ENCODE peak calls at places on chromosomes 5 and 9, in four cellular contexts. E, D, U and Q are unnamed samples.

GRCh38 chr9:129964901-129965734 is 77.9 kb downstream of the FNBP1 start:
- DNase-seq in E (no peak), U (no peak), D (no peak), Q (no peak)

GRCh38 chr9:134059188-134059641 is 8.6 kb downstream of the BRD3 start:
- DNase-seq in D (no peak), U (no peak), E (no peak), Q (no peak)

GRCh38 chr9:78295177-78295575 is 1.7 kb upstream of the PSAT1 start:
- DNase-seq in E (no peak), D (no peak), U (no peak), Q (no peak)

GRCh38 chr5:143987751-143988560 is 176.0 kb downstream of the HMHB1 start:
- DNase-seq in D (no peak), E (no peak), U (no peak), Q (no peak)

GRCh38 chr5:160020969-160021368 is 12.0 kb downstream of the TTC1 start:
- DNase-seq in E (no peak), U (no peak), D (no peak), Q (no peak)

GRCh38 chr9:107174441-107174840 is 108.6 kb upstream of the RAD23B start:
- DNase-seq in U (no peak), D (no peak), E (no peak), Q (no peak)

GRCh38 chr5:67003373-67003905 is 193.2 kb downstream of the CD180 start:
- DNase-seq in E (no peak), D (no peak), U (no peak), Q (no peak)

GRCh38 chr5:10607023-10607665 is 43.3 kb downstream of the ANKRD33B start:
- DNase-seq in E (peak), D (peak), U (no peak), Q (peak)

GRCh38 chr5:115465416-115465815 is 79.2 kb downstream of the FEM1C start:
- DNase-seq in D (no peak), U (no peak), E (no peak), Q (no peak)

GRCh38 chr9:88969646-88970373 is 21.5 kb upstream of the S1PR3 start:
- DNase-seq in E (no peak), U (no peak), D (no peak), Q (no peak)

GRCh38 chr5:132055808-132056609 is 4.4 kb upstream of the IL3 start:
- DNase-seq in E (no peak), U (no peak), D (no peak), Q (no peak)

GRCh38 chr5:65142511-65143011 is 339.2 kb downstream of the ADAMTS6 start:
- DNase-seq in D (no peak), E (peak), U (no peak), Q (no peak)

GRCh38 chr9:83544002-83544698 is 5.9 kb upstream of the FRMD3 start:
- DNase-seq in U (peak), E (peak), D (peak), Q (no peak)

GRCh38 chr9:27408523-27408922 is 111.6 kb upstream of the EQTN start:
- DNase-seq in D (no peak), U (no peak), E (no peak), Q (no peak)

GRCh38 chr5:180461303-180461702 is 32.9 kb upstream of the CNOT6 start:
- DNase-seq in U (no peak), E (no peak), D (no peak), Q (no peak)

GRCh38 chr5:56126487-56127179 is 106.5 kb downstream of the ANKRD55 start:
- DNase-seq in E (no peak), U (no peak), D (no peak), Q (no peak)

GRCh38 chr9:113343732-113344231 is 3.7 kb upstream of the WDR31 start:
- DNase-seq in D (no peak), E (no peak), U (peak), Q (no peak)

GRCh38 chr9:121609845-121610637 is 41.4 kb upstream of the DAB2IP start:
- DNase-seq in D (no peak), E (no peak), U (peak), Q (no peak)

GRCh38 chr9:121610638-121610953 is 40.8 kb upstream of the DAB2IP start:
- DNase-seq in D (no peak), E (no peak), U (no peak), Q (no peak)

GRCh38 chr9:121612511-121612998 is 38.9 kb upstream of the DAB2IP start:
- DNase-seq in U (no peak), E (peak), D (no peak), Q (no peak)

GRCh38 chr9:121616356-121616755 is 35.1 kb upstream of the DAB2IP start:
- DNase-seq in E (no peak), D (no peak), U (no peak), Q (no peak)

DNA sequence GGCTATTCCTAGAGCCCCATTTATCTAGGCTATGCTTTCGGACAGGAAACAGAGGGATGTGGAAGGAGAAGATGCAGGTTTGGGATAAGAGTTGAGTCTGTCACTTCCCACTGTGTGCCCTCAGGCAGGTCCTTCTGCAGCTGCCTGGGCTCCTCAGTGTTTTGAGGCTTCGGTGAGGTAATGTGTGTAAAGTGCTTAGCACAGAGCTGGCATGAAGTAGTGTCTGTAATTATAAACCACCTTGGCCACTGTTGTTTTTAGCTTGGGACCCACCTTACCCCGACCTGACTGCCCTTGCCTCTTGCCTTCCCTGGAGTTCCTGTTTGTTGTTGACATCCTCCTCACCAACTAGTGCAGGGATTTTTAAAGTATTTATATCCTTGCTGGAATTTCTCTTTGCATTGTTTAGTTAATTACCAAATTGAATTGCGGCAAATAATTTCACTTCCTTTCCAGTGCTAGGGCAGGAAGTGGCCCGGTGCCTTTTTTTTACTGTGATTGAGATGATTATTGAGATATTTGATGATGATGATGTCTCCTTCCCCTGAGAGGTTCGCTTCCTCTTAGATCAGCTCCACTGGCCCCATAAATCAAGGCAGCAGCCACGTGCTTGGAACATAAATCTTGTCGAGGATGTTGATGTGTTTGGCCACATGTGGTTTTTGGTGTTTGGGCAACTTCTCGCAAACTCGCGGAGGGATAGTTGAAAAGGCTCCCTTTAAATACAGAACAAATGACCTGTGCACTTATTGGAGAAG is 38.2 kb upstream of the DAB2IP start:
- DNase-seq in E (no peak), U (no peak), D (no peak), Q (no peak)
- TF ChIP-seq ELF4 in E (no peak), U (no peak), D (no peak), Q (no peak)

GRCh38 chr9:112074250-112075008 is 100.7 kb downstream of the SUSD1 start:
- DNase-seq in D (no peak), U (peak), E (peak), Q (peak)

GRCh38 chr9:112078432-112078831 is 96.7 kb downstream of the SUSD1 start:
- DNase-seq in E (no peak), U (no peak), D (no peak), Q (no peak)

GRCh38 chr9:112076814-112077213 is 98.3 kb downstream of the SUSD1 start:
- DNase-seq in E (no peak), D (no peak), U (no peak), Q (no peak)

GRCh38 chr9:112072721-112073553 is 102.2 kb downstream of the SUSD1 start:
- DNase-seq in U (no peak), E (no peak), D (peak), Q (no peak)

DNA sequence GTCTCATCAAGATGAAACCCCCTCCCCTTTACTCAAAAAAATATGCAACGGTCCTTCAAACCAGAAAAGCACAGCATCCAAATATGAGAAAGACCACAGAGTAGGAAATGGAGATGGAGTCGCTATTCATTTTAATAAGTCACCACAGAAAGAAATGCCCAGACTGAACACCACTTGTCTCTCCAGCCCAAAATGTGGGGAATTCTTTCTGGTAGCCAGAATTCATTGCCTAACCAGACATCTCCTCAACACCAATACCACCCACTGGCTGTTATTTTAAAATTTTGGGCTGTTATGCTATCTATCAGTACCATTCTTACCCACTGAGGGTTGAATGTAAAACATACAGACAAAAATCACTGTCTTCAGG is 100.1 kb downstream of the SUSD1 start:
- DNase-seq in E (no peak), D (no peak), U (no peak), Q (no peak)
- TF ChIP-seq ELF4 in E (no peak), D (no peak), U (no peak), Q (no peak)

DNA sequence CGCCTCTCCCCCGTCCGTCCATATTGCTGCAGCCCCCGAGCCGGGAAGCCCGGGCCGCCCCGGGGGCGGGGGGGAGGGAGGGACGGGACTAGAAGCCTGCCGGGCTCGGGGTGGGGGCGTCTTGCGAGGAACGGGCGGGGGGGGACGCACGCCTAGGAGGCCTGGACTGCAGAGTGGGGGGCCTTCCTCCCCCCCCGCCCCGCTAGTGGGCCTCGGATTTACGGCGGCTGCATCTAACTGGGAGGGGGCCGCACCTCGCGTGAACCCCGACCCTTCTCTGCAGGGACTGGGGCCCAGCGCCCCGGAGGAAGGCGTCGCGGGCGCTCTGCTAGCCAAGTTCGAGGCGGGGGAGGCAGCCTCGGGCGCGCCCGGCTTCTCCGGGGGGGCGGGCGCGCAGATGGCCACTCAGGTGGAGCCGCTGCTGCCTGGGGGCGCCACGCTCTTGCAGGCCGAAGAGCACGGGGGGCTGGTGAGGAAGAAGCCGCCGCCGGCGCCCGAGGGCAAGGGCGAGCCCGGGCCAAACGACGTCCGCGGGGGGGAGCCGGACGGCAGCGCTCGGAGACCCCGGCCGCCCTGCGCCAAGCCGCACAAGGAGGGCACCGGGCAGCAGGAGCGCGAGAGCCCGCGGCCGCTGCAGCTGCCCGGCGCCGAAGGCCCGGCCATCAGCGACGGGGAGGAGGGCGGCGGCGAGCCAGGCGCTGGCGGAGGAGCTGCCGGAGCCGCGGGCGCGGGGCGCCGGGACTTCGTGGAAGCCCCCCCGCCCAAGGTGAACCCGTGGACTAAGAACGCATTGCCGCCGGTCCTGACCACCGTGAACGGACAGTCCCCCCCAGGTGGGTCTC is at the start of gene LARP1:
- DNase-seq in D (no peak), E (no peak), U (no peak), Q (no peak)
- TF ChIP-seq ELF4 in D (no peak), E (no peak), U (no peak), Q (peak)

DNA sequence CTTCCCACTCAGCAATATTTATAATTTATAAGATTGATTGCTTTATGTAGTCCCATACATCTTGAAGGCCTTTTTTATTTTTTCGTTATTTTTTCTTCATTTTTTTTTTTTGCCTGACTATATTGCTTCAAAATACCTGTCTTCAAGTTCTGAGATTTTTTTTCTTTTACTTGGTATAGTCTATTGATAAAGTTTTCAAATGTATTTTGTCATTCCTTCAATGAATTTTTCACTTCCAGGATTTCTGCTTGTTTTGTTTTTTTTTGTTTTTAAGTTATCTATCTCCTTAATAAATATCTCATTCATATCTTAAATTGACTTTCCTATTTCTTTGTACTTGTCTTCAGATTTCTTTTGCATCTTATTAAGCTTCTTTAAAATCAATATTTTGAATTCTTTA is 905.6 kb upstream of the CDH6 start:
- DNase-seq in E (no peak), U (no peak), D (no peak), Q (no peak)
- TF ChIP-seq ELF4 in E (no peak), U (no peak), D (no peak), Q (no peak)

DNA sequence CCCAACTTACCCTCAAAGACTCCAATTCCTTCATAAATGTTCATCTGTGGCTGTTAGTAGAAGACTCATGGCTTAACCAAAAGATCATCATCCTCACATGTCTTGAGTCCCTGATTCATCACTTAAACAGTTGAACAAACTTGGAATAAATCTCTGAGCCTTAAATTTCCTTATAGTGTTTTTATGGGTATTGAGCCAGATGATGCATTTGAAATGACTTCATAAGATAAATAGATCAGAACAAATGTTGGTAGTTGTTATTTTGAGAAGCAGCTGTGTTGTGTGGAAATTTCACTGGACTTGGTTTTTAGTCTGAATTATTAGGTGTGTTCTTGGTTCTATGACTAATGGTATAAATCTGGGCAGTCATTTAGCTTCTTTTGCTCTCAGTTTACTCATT is 236.2 kb downstream of the NNT start:
- DNase-seq in E (no peak), D (no peak), U (no peak), Q (no peak)
- TF ChIP-seq ELF4 in E (no peak), D (no peak), U (no peak), Q (no peak)